ENCODE peak calls at places on chromosomes 2 and 18, in ten cellular contexts. D is right cardiac atrium, V is AG09309, B is K562, Q is Caco-2, A is brain microvascular endothelial cell, O is bronchial epithelial cell, Y is skeletal muscle cell, W is sigmoid colon, F is prostate gland. L is an unnamed sample.

GRCh38 chr2:108444941-108445840 is 3.8 kb upstream of the GCC2 start:
- DNase-seq in D (no peak), V (no peak), B (no peak), Q (no peak), A (no peak), O (peak), Y (no peak), W (no peak), F (no peak), L (no peak)

GRCh38 chr2:173027181-173028128 is 48.2 kb upstream of the MAP3K20 start:
- DNase-seq in D (peak), V (peak), B (peak), Q (peak), A (peak), O (peak), Y (peak), W (peak), F (peak), L (peak)

GRCh38 chr2:64454316-64455030 is 511 bp downstream of the LGALSL start:
- DNase-seq in D (peak), V (no peak), B (peak), Q (peak), A (no peak), O (no peak), Y (no peak), W (peak), F (peak), L (peak)

GRCh38 chr2:75309596-75310290 is 110.4 kb upstream of the TACR1 start:
- DNase-seq in D (no peak), V (no peak), B (no peak), Q (no peak), A (no peak), O (peak), Y (no peak), W (no peak), F (no peak), L (no peak)

GRCh38 chr2:151878655-151879563 is 50.7 kb upstream of the ARL5A start:
- DNase-seq in D (no peak), V (no peak), B (no peak), Q (no peak), A (no peak), O (peak), Y (no peak), W (no peak), F (no peak), L (no peak)

GRCh38 chr2:45591073-45591472 is 20.0 kb downstream of the SRBD1 start:
- DNase-seq in D (no peak), V (no peak), B (no peak), Q (no peak), A (no peak), O (no peak), Y (no peak), W (no peak), F (no peak), L (no peak)

GRCh38 chr2:129849559-129850160 is 129.8 kb upstream of the RAB6C start:
- DNase-seq in D (no peak), V (peak), B (peak), Q (no peak), A (no peak), O (peak), Y (peak), W (no peak), F (no peak), L (no peak)

GRCh38 chr2:1553671-1554295 is 140.5 kb downstream of the TPO start:
- DNase-seq in D (no peak), V (peak), B (no peak), Q (peak), A (peak), O (peak), Y (peak), W (no peak), F (no peak), L (no peak)

GRCh38 chr2:67256892-67257291 is 140.2 kb upstream of the ETAA1 start:
- DNase-seq in D (no peak), V (peak), B (no peak), Q (no peak), A (peak), O (peak), Y (peak), W (no peak), F (no peak), L (no peak)

GRCh38 chr18:76459687-76460350 is 35.2 kb downstream of the ZNF516 start:
- DNase-seq in D (peak), V (peak), B (no peak), Q (no peak), A (peak), O (peak), Y (peak), W (peak), F (peak), L (peak)

GRCh38 chr2:88011011-88011410 is 5.3 kb downstream of the RNU2-63P start:
- DNase-seq in D (no peak), V (no peak), B (no peak), Q (no peak), A (no peak), O (no peak), Y (no peak), W (no peak), F (no peak), L (no peak)

GRCh38 chr2:80058562-80058961 is 246.0 kb downstream of the LRRTM1 start:
- DNase-seq in D (no peak), V (no peak), B (no peak), Q (no peak), A (no peak), O (no peak), Y (no peak), W (no peak), F (no peak), L (no peak)

GRCh38 chr2:18719978-18720775 is 130.8 kb upstream of the NT5C1B start:
- DNase-seq in D (peak), V (peak), B (no peak), Q (no peak), A (peak), O (peak), Y (peak), W (no peak), F (no peak), L (no peak)

GRCh38 chr2:105779394-105779793 is 34.7 kb downstream of the NCK2 start:
- DNase-seq in D (no peak), V (no peak), B (no peak), Q (no peak), A (no peak), O (no peak), Y (no peak), W (no peak), F (no peak), L (peak)

GRCh38 chr2:171018522-171018921 is 89.5 kb downstream of the GORASP2 start:
- DNase-seq in D (no peak), V (no peak), B (no peak), Q (no peak), A (no peak), O (no peak), Y (no peak), W (no peak), F (no peak), L (no peak)

GRCh38 chr2:239195318-239195871 is 205.4 kb downstream of the HDAC4 start:
- DNase-seq in D (peak), V (no peak), B (no peak), Q (no peak), A (no peak), O (no peak), Y (no peak), W (peak), F (no peak), L (no peak)

GRCh38 chr2:88692187-88692586 is 714 bp downstream of the RPIA start:
- DNase-seq in D (no peak), V (no peak), B (peak), Q (peak), A (no peak), O (no peak), Y (no peak), W (no peak), F (no peak), L (peak)

GRCh38 chr18:55078289-55078916 is 119.1 kb upstream of the CCDC68 start:
- DNase-seq in D (no peak), V (no peak), B (no peak), Q (peak), A (peak), O (peak), Y (no peak), W (no peak), F (no peak), L (no peak)

GRCh38 chr2:44205169-44205568 is 36.5 kb downstream of the PPM1B start:
- DNase-seq in D (no peak), V (no peak), B (no peak), Q (no peak), A (no peak), O (no peak), Y (peak), W (no peak), F (no peak), L (no peak)
- H3K4me3 ChIP-seq in D (no peak), V (no peak), B (no peak), Q (no peak), A (no peak), O (no peak), Y (no peak), W (no peak), F (no peak), L (no peak)

GRCh38 chr2:219506153-219506801 is 7.6 kb downstream of the GMPPA start:
- DNase-seq in D (peak), V (no peak), B (no peak), Q (no peak), A (no peak), O (no peak), Y (no peak), W (no peak), F (no peak), L (no peak)
- H3K4me3 ChIP-seq in D (no peak), V (no peak), B (no peak), Q (no peak), A (no peak), O (no peak), Y (no peak), W (no peak), F (no peak), L (no peak)

DNA sequence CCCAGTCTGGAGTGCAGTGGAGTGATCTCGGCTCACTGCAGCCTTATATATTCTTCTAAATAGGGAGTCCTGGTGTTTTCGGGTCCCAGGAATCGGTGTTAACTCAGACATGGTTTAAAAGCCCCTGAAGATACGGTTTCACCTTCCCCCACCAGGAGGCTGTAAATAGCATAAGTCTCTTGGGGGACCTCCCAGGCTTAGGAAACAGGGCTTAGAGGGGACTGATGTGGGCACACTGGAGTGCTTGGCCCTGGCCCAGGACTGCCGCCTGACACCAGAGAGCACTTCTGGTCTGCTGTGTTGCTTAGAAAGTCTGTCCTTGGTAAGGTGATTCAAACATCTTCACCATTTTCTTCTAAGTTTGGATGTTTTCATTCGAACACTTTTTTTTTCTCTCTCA is 39.7 kb upstream of the MAP4K4 start:
- DNase-seq in D (peak), V (no peak), B (no peak), Q (no peak), A (no peak), O (no peak), Y (no peak), W (no peak), F (no peak), L (no peak)
- H3K4me3 ChIP-seq in D (no peak), V (no peak), B (no peak), Q (no peak), A (no peak), O (no peak), Y (no peak), W (no peak), F (no peak), L (no peak)

GRCh38 chr2:62199392-62200125 is 3.6 kb downstream of the B3GNT2 start:
- DNase-seq in D (no peak), V (no peak), B (no peak), Q (no peak), A (no peak), O (peak), Y (peak), W (no peak), F (no peak), L (no peak)
- H3K4me3 ChIP-seq in D (no peak), V (no peak), B (no peak), Q (no peak), A (no peak), O (no peak), Y (no peak), W (no peak), F (no peak), L (no peak)

DNA sequence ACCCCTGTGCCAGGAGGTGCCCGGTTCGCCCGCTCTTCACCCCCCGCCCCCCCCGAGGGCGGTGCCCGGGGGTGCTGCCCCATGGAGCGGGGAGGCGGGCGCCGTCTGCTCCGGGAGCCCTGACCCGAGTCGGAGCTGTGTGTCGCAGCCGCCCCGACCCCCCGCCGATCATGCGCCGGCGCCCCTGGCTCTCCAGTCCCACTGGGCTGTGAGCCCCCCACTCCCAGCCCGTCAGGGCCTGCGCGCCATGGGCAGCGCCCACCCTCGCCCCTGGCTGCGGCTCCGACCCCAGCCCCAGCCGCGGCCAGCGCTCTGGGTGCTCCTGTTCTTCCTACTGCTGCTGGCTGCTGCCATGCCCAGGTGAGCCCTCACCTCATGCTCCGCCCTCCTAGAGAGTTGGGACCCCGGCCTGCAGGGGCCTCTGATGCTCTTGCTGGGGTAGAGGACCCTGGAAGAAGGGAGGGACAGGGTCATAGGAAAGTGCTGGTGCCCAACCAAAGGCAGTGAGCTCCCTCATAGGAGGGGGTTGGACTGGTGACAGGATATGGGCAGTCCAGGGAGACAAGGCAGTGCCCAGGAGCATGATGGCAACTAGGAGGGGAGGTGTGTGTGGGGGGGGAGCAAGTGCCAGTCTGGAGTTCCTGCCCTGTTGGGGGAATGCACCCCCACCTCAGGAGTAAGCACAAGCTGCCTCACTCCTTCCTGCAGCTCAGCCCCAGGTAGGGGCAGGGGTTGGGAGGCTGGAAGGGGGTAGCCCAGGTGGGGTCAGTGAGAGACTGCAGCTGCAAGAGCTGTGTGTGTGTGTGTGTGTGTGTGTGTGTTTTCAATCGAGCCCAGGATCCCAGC is at the start of gene WNT10A:
- DNase-seq in D (no peak), V (no peak), B (no peak), Q (peak), A (no peak), O (no peak), Y (no peak), W (no peak), F (no peak), L (no peak)
- H3K4me3 ChIP-seq in D (peak), V (no peak), B (no peak), Q (peak), A (no peak), O (peak), Y (no peak), W (no peak), F (peak), L (no peak)

GRCh38 chr18:44786697-44787096 is 106.0 kb downstream of the SETBP1 start:
- DNase-seq in D (no peak), V (no peak), B (no peak), Q (no peak), A (no peak), O (no peak), Y (no peak), W (no peak), F (no peak), L (no peak)
- H3K4me3 ChIP-seq in D (no peak), V (no peak), B (no peak), Q (no peak), A (no peak), O (no peak), Y (no peak), W (no peak), F (no peak), L (no peak)

DNA sequence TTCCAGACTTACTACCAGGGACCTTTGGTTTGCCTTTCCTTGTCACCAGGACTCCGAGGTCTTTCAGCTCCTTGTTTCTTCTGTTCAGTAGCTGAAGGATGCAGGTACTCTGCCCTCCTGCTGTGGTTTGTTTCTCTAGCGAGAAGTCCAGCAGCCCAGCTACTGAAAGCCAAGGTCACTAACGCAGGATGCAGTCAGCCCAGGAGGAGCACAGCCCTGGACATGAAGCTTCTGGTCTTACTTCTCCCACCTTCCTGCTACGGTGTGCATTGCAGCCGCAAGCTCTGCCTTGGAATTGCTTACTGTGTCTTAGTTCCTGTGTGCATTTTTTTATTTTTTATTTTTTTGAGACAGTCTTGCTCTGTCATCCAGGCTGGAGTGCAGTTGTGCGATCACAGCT is 62.4 kb downstream of the DGKD start:
- DNase-seq in D (no peak), V (no peak), B (no peak), Q (no peak), A (no peak), O (no peak), Y (no peak), W (no peak), F (no peak), L (peak)
- H3K4me3 ChIP-seq in D (no peak), V (no peak), B (no peak), Q (no peak), A (no peak), O (no peak), Y (no peak), W (no peak), F (no peak), L (no peak)

DNA sequence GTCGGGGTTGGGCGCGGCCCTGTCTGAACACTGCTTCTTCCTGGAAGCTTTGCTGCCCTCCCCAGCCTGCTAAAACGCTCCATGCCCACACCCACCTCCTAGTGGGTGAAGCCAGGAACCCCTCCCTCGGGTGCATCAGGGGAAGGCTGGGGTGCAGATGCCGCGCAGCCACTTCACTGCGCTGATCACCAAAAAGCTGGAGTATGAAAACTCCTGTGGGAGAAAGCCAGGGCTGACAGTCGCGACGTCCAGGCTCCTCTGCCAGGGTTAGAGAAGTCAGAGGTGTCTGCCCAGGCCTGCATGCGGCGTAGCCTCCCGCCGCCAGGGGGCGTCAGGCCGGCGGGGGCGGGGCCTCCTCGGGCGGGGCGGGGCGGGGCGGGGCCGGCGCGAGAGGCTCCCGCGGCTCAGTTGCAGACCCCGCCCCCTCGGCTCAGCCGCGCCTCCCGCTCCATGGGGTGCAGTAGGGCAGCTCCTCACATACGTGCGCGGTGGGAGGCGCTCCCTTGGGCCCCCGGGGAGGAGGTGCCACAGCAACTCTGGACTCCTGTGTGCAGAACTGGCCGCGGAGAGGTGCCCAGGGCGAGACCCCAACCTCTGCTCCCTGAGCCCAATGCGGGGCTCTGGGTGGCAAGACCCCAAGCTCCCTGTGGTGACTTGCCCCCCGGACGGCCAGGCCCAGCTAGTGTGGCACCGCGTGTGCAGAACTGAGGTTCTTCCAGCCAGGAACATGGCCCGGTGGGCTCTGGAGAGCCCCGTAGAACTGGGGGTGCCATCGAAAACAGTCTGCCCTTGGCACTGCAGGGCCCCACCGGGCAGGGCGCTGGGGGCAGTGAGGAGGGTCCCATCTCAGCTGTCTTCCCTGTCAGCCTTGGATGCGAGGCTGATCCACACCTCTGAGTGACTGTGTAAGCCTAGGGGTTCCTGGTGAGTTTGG is 1.8 kb upstream of the RNPEPL1 start:
- DNase-seq in D (peak), V (no peak), B (peak), Q (peak), A (peak), O (peak), Y (peak), W (peak), F (peak), L (peak)
- H3K4me3 ChIP-seq in D (peak), V (peak), B (peak), Q (peak), A (peak), O (peak), Y (peak), W (no peak), F (peak), L (no peak)

DNA sequence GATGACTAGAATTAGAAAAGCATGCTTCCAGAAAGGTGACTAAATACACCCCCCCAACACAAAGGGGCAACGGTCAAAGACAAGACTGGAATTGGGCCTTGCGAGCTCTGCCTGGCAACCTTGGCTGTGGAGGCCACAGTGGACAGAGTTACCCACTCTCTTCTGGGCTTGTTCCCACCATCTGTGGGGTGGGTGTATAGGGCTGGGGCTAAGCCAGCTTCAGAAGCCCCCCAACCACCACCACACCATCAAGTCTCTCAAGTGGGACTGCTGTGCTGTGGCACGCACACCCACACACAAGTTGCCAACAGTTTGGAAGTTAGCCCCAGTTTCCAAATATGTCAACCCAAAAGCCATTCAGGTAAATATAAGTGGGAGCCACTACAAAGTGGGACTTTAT is 7.8 kb downstream of the NFE2L2 start:
- DNase-seq in D (peak), V (no peak), B (no peak), Q (no peak), A (no peak), O (no peak), Y (no peak), W (peak), F (no peak), L (no peak)
- H3K4me3 ChIP-seq in D (no peak), V (no peak), B (no peak), Q (no peak), A (no peak), O (no peak), Y (no peak), W (no peak), F (no peak), L (no peak)